ENCODE peak calls at places on chromosome 4, in eight cellular contexts. L is stimulated activated CD4-positive, alpha-beta T cell treated with anti-CD3 and anti-CD28 coated beads, Interleukin-12 subunit alpha, Interleukin-12 subunit beta, amount 100 ng/mL, for 24 hours; D is neural crest cell; A is lung microvascular endothelial cell; T is NCI-H1436; C is K562; S is endothelial cell; M is iPS DF 6.9. U is an unnamed sample.

GRCh38 chr4:158350161-158350560 is 139.9 kb downstream of the TMEM144 start:
- DNase-seq in M (peak; percentile 7), L (no peak), C (no peak), A (no peak), T (no peak), S (no peak), D (no peak), U (no peak)

GRCh38 chr4:151901631-151902030 is 140.8 kb upstream of the GATB start:
- DNase-seq in D (no peak), T (no peak), C (no peak), S (no peak), L (no peak), A (no peak), M (no peak), U (no peak)

GRCh38 chr4:124018383-124019317 is 622.1 kb downstream of the SPRY1 start:
- DNase-seq in T (no peak), A (peak; percentile 48), M (no peak), D (no peak), C (no peak), S (no peak), L (no peak), U (no peak)

GRCh38 chr4:78602334-78602733 is 50.8 kb downstream of the ANXA3 start:
- DNase-seq in C (no peak), A (no peak), D (no peak), S (no peak), L (no peak), M (no peak), T (no peak), U (no peak)

GRCh38 chr4:38422850-38423249 is 241.1 kb upstream of the KLF3 start:
- DNase-seq in M (no peak), T (no peak), C (no peak), L (no peak), S (no peak), A (no peak), D (no peak), U (no peak)

GRCh38 chr4:36786519-36786918 is 458.0 kb upstream of the NWD2 start:
- DNase-seq in S (no peak), M (no peak), C (no peak), T (no peak), A (no peak), D (no peak), L (no peak), U (no peak)

GRCh38 chr4:45640281-45640680 is 483.6 kb downstream of the GABRG1 start:
- DNase-seq in C (no peak), A (no peak), S (no peak), M (no peak), L (no peak), D (no peak), T (no peak), U (no peak)

GRCh38 chr4:147773261-147774184 is 41.6 kb downstream of the ARHGAP10 start:
- DNase-seq in L (no peak), D (no peak), S (no peak), T (no peak), M (no peak), C (no peak), A (peak; percentile 51), U (no peak)

GRCh38 chr4:113106076-113106475 is 56.6 kb downstream of the ANK2 start:
- DNase-seq in D (no peak), A (peak; percentile 6), T (no peak), M (no peak), L (no peak), C (no peak), S (no peak), U (no peak)

GRCh38 chr4:68451246-68452211 is 4.3 kb downstream of the TMPRSS11E start:
- DNase-seq in C (no peak), D (no peak), S (no peak), A (no peak), T (no peak), M (peak; percentile 55), L (no peak), U (no peak)

GRCh38 chr4:84479663-84480062 is 19.4 kb downstream of the NKX6-1 start:
- DNase-seq in D (no peak), A (no peak), L (no peak), M (no peak), C (no peak), T (no peak), S (no peak), U (no peak)